ENCODE peak calls at places on chromosomes 2 and 18, in five cellular contexts. G is endodermal cell, Y is NCI-H2081, C is occipital lobe, I is DMS153. X is an unnamed sample.

GRCh38 chr2:155485141-155485842 is 786.8 kb downstream of the KCNJ3 start:
- DNase-seq in G (no peak), Y (no peak), C (no peak), I (no peak), X (peak; percentile 23)

GRCh38 chr2:201171259-201171814 is 11.6 kb upstream of the CASP10 start:
- DNase-seq in G (no peak), Y (no peak), C (no peak), I (peak; percentile 53), X (no peak)

GRCh38 chr2:163703386-163703785 is 32.4 kb downstream of the FIGN start:
- DNase-seq in G (no peak), Y (no peak), C (no peak), I (no peak), X (no peak)

GRCh38 chr18:47876813-47877212 is 53.6 kb downstream of the SMAD2 start:
- DNase-seq in G (no peak), Y (no peak), C (no peak), I (no peak), X (no peak)

GRCh38 chr2:62197017-62197586 is 1.2 kb downstream of the B3GNT2 start:
- DNase-seq in G (peak; percentile 62), Y (no peak), C (no peak), I (no peak), X (peak; percentile 38)

GRCh38 chr2:152093464-152093863 is 5.4 kb downstream of the CACNB4 start:
- DNase-seq in G (no peak), Y (peak; percentile 20), C (peak; percentile 22), I (no peak), X (no peak)

GRCh38 chr2:145985517-145985916 is 1465.6 kb upstream of the ZEB2 start:
- DNase-seq in G (no peak), Y (no peak), C (no peak), I (no peak), X (no peak)

GRCh38 chr2:19355416-19355821 is 3.0 kb downstream of the OSR1 start:
- DNase-seq in G (no peak), Y (no peak), C (no peak), I (no peak), X (no peak)

GRCh38 chr2:168639501-168639900 is 162.9 kb upstream of the NOSTRIN start:
- DNase-seq in G (peak; percentile 80), Y (no peak), C (no peak), I (no peak), X (no peak)

GRCh38 chr18:39561136-39561535 is 1995.5 kb upstream of the CELF4 start:
- DNase-seq in G (no peak), Y (no peak), C (no peak), I (no peak), X (no peak)

GRCh38 chr18:54192900-54193299 is 31.6 kb downstream of the MBD2 start:
- DNase-seq in G (no peak), Y (no peak), C (no peak), I (no peak), X (no peak)

GRCh38 chr2:204673877-204674276 is 128.6 kb downstream of the PARD3B start:
- DNase-seq in G (no peak), Y (no peak), C (no peak), I (no peak), X (peak; percentile 73)

GRCh38 chr2:201643216-201643651 is at the start of gene TMEM237:
- DNase-seq in G (no peak), Y (peak; percentile 23), C (peak; percentile 58), I (no peak), X (peak; percentile 52)

GRCh38 chr2:173984866-173985588 is 19.9 kb upstream of the SP3 start:
- DNase-seq in G (no peak), Y (no peak), C (no peak), I (no peak), X (no peak)

GRCh38 chr18:55586841-55587240 is 1.2 kb downstream of the TCF4 start:
- DNase-seq in G (peak; percentile 49), Y (no peak), C (no peak), I (peak; percentile 5), X (peak; percentile 35)

GRCh38 chr18:70931942-70932814 is 643.3 kb downstream of the SOCS6 start:
- DNase-seq in G (no peak), Y (peak; percentile 28), C (no peak), I (peak; percentile 18), X (peak; percentile 9)

GRCh38 chr2:55929476-55929875 is 5.9 kb upstream of the EFEMP1 start:
- DNase-seq in G (no peak), Y (no peak), C (no peak), I (no peak), X (no peak)

GRCh38 chr18:29164020-29164706 is 987.2 kb upstream of the CDH2 start:
- DNase-seq in G (no peak), Y (no peak), C (no peak), I (no peak), X (no peak)

GRCh38 chr2:165837122-165837521 is 43.1 kb upstream of the GALNT3 start:
- DNase-seq in G (peak; percentile 43), Y (no peak), C (peak; percentile 35), I (no peak), X (no peak)

GRCh38 chr18:74791501-74792188 is 194.0 kb downstream of the ZNF407 start:
- DNase-seq in G (no peak), Y (no peak), C (no peak), I (no peak), X (no peak)

GRCh38 chr2:164824865-164825264 is 16.8 kb downstream of the COBLL1 start:
- DNase-seq in G (no peak), Y (no peak), C (no peak), I (no peak), X (no peak)

GRCh38 chr18:52715421-52715820 is 375.4 kb downstream of the DCC start:
- DNase-seq in G (no peak), Y (no peak), C (no peak), I (no peak), X (no peak)

GRCh38 chr2:60380411-60380810 is 173.0 kb downstream of the BCL11A start:
- DNase-seq in G (no peak), Y (no peak), C (no peak), I (no peak), X (no peak)

GRCh38 chr2:37837576-37838335 is 87.3 kb upstream of the RMDN2 start:
- DNase-seq in G (peak; percentile 63), Y (no peak), C (no peak), I (no peak), X (no peak)

GRCh38 chr2:190105554-190105953 is 43.0 kb upstream of the MSTN start:
- DNase-seq in G (no peak), Y (no peak), C (no peak), I (no peak), X (no peak)

GRCh38 chr2:65613968-65614555 is 181.7 kb upstream of the SPRED2 start:
- DNase-seq in G (no peak), Y (no peak), C (no peak), I (no peak), X (no peak)

GRCh38 chr18:1663879-1664705 is 759.4 kb downstream of the ADCYAP1 start:
- DNase-seq in G (peak; percentile 91), Y (peak; percentile 6), C (no peak), I (peak; percentile 2), X (peak; percentile 63)

GRCh38 chr2:74759991-74760390 is 73.9 kb upstream of the HK2 start:
- DNase-seq in G (no peak), Y (no peak), C (no peak), I (no peak), X (no peak)

GRCh38 chr2:10525573-10526265 is 77.6 kb upstream of the ODC1 start:
- DNase-seq in G (peak; percentile 28), Y (no peak), C (no peak), I (no peak), X (no peak)

GRCh38 chr2:9256570-9257043 is 50.0 kb downstream of the ASAP2 start:
- DNase-seq in G (peak; percentile 68), Y (no peak), C (no peak), I (no peak), X (no peak)

GRCh38 chr2:130882111-130882510 is 45.4 kb downstream of the ARHGEF4 start:
- DNase-seq in G (no peak), Y (no peak), C (no peak), I (no peak), X (no peak)

X was measured in HAP-1.